ENCODE peak calls at places on chromosomes 2 and 18, in seven cellular contexts. M is AG04449; O is SK-N-SH; T is CD8-positive, alpha-beta T cell; X is cardiac muscle cell; S is right lobe of liver; B is A549. F is an unnamed sample.
A peak's percentile ranks its signal among the peaks of the same experiment; 100 is the strongest.

GRCh38 chr2:112692914-112693313 is 27.9 kb upstream of the NT5DC4 start:
- DNase-seq in M (no peak), O (no peak), T (no peak), X (no peak), S (no peak), B (peak; percentile 20), F (no peak)

GRCh38 chr2:28582595-28582994 is 86.7 kb downstream of the PLB1 start:
- DNase-seq in M (no peak), O (no peak), T (no peak), X (no peak), S (no peak), B (no peak), F (no peak)

GRCh38 chr2:233353769-233354499 is at the start of gene DGKD:
- DNase-seq in M (no peak), O (peak; percentile 99), T (peak; percentile 69), X (peak; percentile 83), S (peak; percentile 75), B (peak; percentile 46), F (no peak)

GRCh38 chr2:54763636-54764291 is 40.3 kb downstream of the EML6 start:
- DNase-seq in M (no peak), O (no peak), T (no peak), X (no peak), S (no peak), B (peak; percentile 38), F (no peak)

GRCh38 chr2:133561045-133561852 is 7.0 kb downstream of the NCKAP5 start:
- DNase-seq in M (peak; percentile 57), O (peak; percentile 41), T (no peak), X (peak; percentile 41), S (no peak), B (peak; percentile 70), F (peak; percentile 81)

GRCh38 chr2:11534746-11535484 is 1.1 kb downstream of the GREB1 start:
- DNase-seq in M (no peak), O (no peak), T (no peak), X (peak; percentile 39), S (no peak), B (no peak), F (no peak)

GRCh38 chr2:19987936-19988335 is 2.0 kb downstream of the WDR35 start:
- DNase-seq in M (no peak), O (no peak), T (no peak), X (no peak), S (no peak), B (no peak), F (no peak)

GRCh38 chr18:13216092-13216582 is 2.4 kb upstream of the LDLRAD4 start:
- DNase-seq in M (peak; percentile 19), O (peak; percentile 81), T (peak; percentile 61), X (peak; percentile 78), S (peak; percentile 89), B (peak; percentile 71), F (peak; percentile 33)

GRCh38 chr2:192159764-192160163 is 35.0 kb downstream of the TMEFF2 start:
- DNase-seq in M (no peak), O (no peak), T (no peak), X (no peak), S (no peak), B (no peak), F (no peak)

GRCh38 chr2:79573895-79574674 is 61.2 kb downstream of the CTNNA2 start:
- DNase-seq in M (no peak), O (no peak), T (no peak), X (no peak), S (no peak), B (no peak), F (no peak)

GRCh38 chr2:128538401-128538800 is 219.7 kb upstream of the HS6ST1 start:
- DNase-seq in M (no peak), O (no peak), T (no peak), X (no peak), S (no peak), B (no peak), F (no peak)

GRCh38 chr2:72024451-72025175 is 123.0 kb downstream of the CYP26B1 start:
- DNase-seq in M (no peak), O (no peak), T (no peak), X (no peak), S (no peak), B (no peak), F (no peak)

GRCh38 chr2:105118960-105119359 is 81.1 kb downstream of the MRPS9 start:
- DNase-seq in M (no peak), O (no peak), T (no peak), X (peak; percentile 47), S (no peak), B (no peak), F (no peak)

GRCh38 chr2:189685540-189686229 is 11.2 kb downstream of the ANKAR start:
- DNase-seq in M (peak; percentile 14), O (no peak), T (peak; percentile 21), X (no peak), S (no peak), B (no peak), F (peak; percentile 53)

GRCh38 chr2:163419000-163419575 is 316.7 kb downstream of the FIGN start:
- DNase-seq in M (no peak), O (no peak), T (no peak), X (no peak), S (no peak), B (no peak), F (no peak)

GRCh38 chr2:154133823-154134222 is 262.1 kb downstream of the GALNT13 start:
- DNase-seq in M (no peak), O (no peak), T (no peak), X (no peak), S (no peak), B (peak; percentile 45), F (no peak)

GRCh38 chr18:24112874-24113615 is 25.8 kb upstream of the CABYR start:
- DNase-seq in M (no peak), O (no peak), T (no peak), X (no peak), S (peak; percentile 77), B (peak; percentile 10), F (peak; percentile 31)

GRCh38 chr2:163475815-163476214 is 260.0 kb downstream of the FIGN start:
- DNase-seq in M (no peak), O (no peak), T (no peak), X (no peak), S (no peak), B (no peak), F (no peak)

GRCh38 chr18:63974991-63975390 is 5.1 kb downstream of the SERPINB8 start:
- DNase-seq in M (no peak), O (no peak), T (no peak), X (no peak), S (no peak), B (peak; percentile 11), F (no peak)
- TF ChIP-seq CTCF in M (peak; percentile 21), O (peak; percentile 47), T (no peak), X (peak; percentile 46), S (peak; percentile 11), B (peak; percentile 37), F (peak; percentile 49)

DNA sequence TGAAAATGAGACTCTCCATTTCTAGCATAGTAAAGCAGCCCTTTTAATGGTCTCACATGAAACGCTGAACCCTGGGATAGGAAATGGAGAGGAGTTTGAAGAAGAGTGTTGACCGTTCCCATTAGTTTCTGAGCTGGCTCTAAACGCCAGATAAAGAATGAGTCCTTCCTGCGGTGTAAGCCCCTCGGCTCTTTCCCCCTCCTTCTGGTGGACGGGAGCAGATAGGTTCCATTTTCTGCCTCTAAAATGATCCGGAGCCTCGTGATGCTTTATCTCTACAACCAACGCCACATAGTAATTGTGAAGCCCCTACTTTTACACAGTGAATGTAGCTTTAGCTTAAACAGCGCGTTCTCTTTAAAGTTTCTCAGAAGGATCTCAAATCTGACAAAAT is 24.1 kb upstream of the ZNF516 start:
- DNase-seq in M (no peak), O (no peak), T (no peak), X (peak; percentile 28), S (no peak), B (no peak), F (no peak)
- H3K4me3 ChIP-seq in M (no peak overlapping the region), O (no peak overlapping the region), T (no peak overlapping the region), X (peak overlapping the region; percentile 19), S (no peak overlapping the region), B (no peak overlapping the region), F (no peak overlapping the region)

GRCh38 chr2:153101187-153101586 is 377.4 kb downstream of the RPRM start:
- DNase-seq in M (no peak), O (no peak), T (no peak), X (peak; percentile 11), S (no peak), B (no peak), F (peak; percentile 3)

GRCh38 chr2:153098073-153098472 is 379.7 kb downstream of the ARL6IP6 start:
- DNase-seq in M (no peak), O (no peak), T (no peak), X (no peak), S (no peak), B (no peak), F (no peak)

GRCh38 chr2:153100139-153100538 is 378.4 kb downstream of the RPRM start:
- DNase-seq in M (no peak), O (no peak), T (no peak), X (peak; percentile 9), S (no peak), B (no peak), F (no peak)

DNA sequence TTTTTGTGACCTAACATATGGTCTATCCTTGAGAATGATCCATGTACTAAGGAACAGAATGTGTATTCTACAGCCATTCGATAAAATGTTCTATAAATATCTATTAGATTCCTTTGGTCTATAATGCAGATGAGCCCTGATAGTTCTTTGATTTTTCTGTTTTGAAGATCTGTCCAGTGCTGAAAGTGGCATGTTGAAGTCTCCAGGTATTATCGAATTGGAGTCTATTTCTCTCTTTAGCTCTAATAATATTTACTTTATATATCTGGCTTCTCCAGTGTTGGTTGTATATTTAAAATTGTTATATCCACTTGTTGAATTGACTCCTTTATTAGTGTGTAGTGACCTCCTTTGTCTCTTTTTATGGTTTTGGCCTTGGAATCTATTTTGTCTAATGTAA is 377.9 kb downstream of the ARL6IP6 start:
- DNase-seq in M (no peak), O (no peak), T (no peak), X (no peak), S (no peak), B (no peak), F (no peak)
- TF ChIP-seq CTCF in M (no peak), O (no peak), T (no peak), X (no peak), S (no peak), B (no peak), F (no peak)

GRCh38 chr2:218366621-218367414 is 10.2 kb downstream of the CATIP start:
- DNase-seq in M (no peak), O (no peak), T (no peak), X (no peak), S (no peak), B (no peak), F (no peak)
- H3K4me3 ChIP-seq in M (peak overlapping the region; percentile 59), O (no peak overlapping the region), T (peak overlapping the region; percentile 57), X (no peak overlapping the region), S (peak overlapping the region; percentile 64), B (peak overlapping the region; percentile 58), F (peak overlapping the region; percentile 45)

F was measured in astrocyte of the cerebellum.